ENCODE peak calls at places on chromosome 11, in seven cellular contexts. One of them, this sample, is unnamed.

GRCh38 chr11:70220920-70221319 is 17.8 kb downstream of the FADD start:
- DNase-seq in IMR-90: peak; percentile 35
- DNase-seq in neuronal stem cell: no peak
- DNase-seq in mesenchymal stem cell: no peak
- DNase-seq in H9: no peak
- DNase-seq in trophoblast cell: no peak
- DNase-seq in H1: no peak
- DNase-seq in this sample: peak; percentile 38

GRCh38 chr11:16749092-16749491 is 10.6 kb downstream of the C11orf58 start:
- DNase-seq in IMR-90: no peak
- DNase-seq in neuronal stem cell: no peak
- DNase-seq in mesenchymal stem cell: no peak
- DNase-seq in H9: no peak
- DNase-seq in trophoblast cell: no peak
- DNase-seq in H1: no peak
- DNase-seq in this sample: no peak

GRCh38 chr11:24375896-24376295 is 121.0 kb upstream of the LUZP2 start:
- DNase-seq in IMR-90: peak; percentile 20
- DNase-seq in neuronal stem cell: no peak
- DNase-seq in mesenchymal stem cell: peak; percentile 48
- DNase-seq in H9: no peak
- DNase-seq in trophoblast cell: no peak
- DNase-seq in H1: no peak
- DNase-seq in this sample: no peak

GRCh38 chr11:61163714-61164609 is 2.7 kb upstream of the VPS37C start:
- DNase-seq in IMR-90: no peak
- DNase-seq in neuronal stem cell: no peak
- DNase-seq in mesenchymal stem cell: no peak
- DNase-seq in H9: no peak
- DNase-seq in trophoblast cell: peak; percentile 34
- DNase-seq in H1: no peak
- DNase-seq in this sample: no peak

GRCh38 chr11:95149659-95150294 is 60.1 kb downstream of the ENDOD1 start:
- DNase-seq in IMR-90: no peak
- DNase-seq in neuronal stem cell: peak; percentile 79
- DNase-seq in mesenchymal stem cell: peak; percentile 45
- DNase-seq in H9: peak; percentile 68
- DNase-seq in trophoblast cell: no peak
- DNase-seq in H1: no peak
- DNase-seq in this sample: peak; percentile 88

GRCh38 chr11:12223771-12224536 is 113.6 kb downstream of the MICAL2 start:
- DNase-seq in IMR-90: peak; percentile 27
- DNase-seq in neuronal stem cell: no peak
- DNase-seq in mesenchymal stem cell: no peak
- DNase-seq in H9: no peak
- DNase-seq in trophoblast cell: peak; percentile 98
- DNase-seq in H1: no peak
- DNase-seq in this sample: no peak

GRCh38 chr11:113603277-113604059 is 102.6 kb downstream of the TMPRSS5 start:
- DNase-seq in IMR-90: no peak
- DNase-seq in neuronal stem cell: no peak
- DNase-seq in mesenchymal stem cell: no peak
- DNase-seq in H9: no peak
- DNase-seq in trophoblast cell: no peak
- DNase-seq in H1: no peak
- DNase-seq in this sample: no peak

GRCh38 chr11:2267871-2268825 is 2.2 kb downstream of the ASCL2 start:
- DNase-seq in IMR-90: no peak
- DNase-seq in neuronal stem cell: no peak
- DNase-seq in mesenchymal stem cell: no peak
- DNase-seq in H9: peak; percentile 42
- DNase-seq in trophoblast cell: peak; percentile 51
- DNase-seq in H1: no peak
- DNase-seq in this sample: no peak

GRCh38 chr11:131408011-131408640 is 37.7 kb downstream of the NTM start:
- DNase-seq in IMR-90: peak; percentile 28
- DNase-seq in neuronal stem cell: no peak
- DNase-seq in mesenchymal stem cell: peak; percentile 53
- DNase-seq in H9: peak; percentile 49
- DNase-seq in trophoblast cell: peak; percentile 94
- DNase-seq in H1: peak; percentile 23
- DNase-seq in this sample: peak; percentile 72

GRCh38 chr11:44527476-44527875 is 38.0 kb upstream of the CD82 start:
- DNase-seq in IMR-90: no peak
- DNase-seq in neuronal stem cell: no peak
- DNase-seq in mesenchymal stem cell: no peak
- DNase-seq in H9: no peak
- DNase-seq in trophoblast cell: no peak
- DNase-seq in H1: no peak
- DNase-seq in this sample: no peak

GRCh38 chr11:65524747-65525658 is at the start of gene SCYL1:
- DNase-seq in IMR-90: peak; percentile 79
- DNase-seq in neuronal stem cell: peak; percentile 80
- DNase-seq in mesenchymal stem cell: peak; percentile 74
- DNase-seq in H9: peak; percentile 78
- DNase-seq in trophoblast cell: peak; percentile 73
- DNase-seq in H1: no peak
- DNase-seq in this sample: peak; percentile 77

GRCh38 chr11:117419136-117419914 is 91.7 kb downstream of the CEP164 start:
- DNase-seq in IMR-90: peak; percentile 49
- DNase-seq in neuronal stem cell: no peak
- DNase-seq in mesenchymal stem cell: peak; percentile 19
- DNase-seq in H9: no peak
- DNase-seq in trophoblast cell: no peak
- DNase-seq in H1: no peak
- DNase-seq in this sample: no peak

GRCh38 chr11:81007046-81007445 is 1566.2 kb upstream of the TENM4 start:
- DNase-seq in IMR-90: peak; percentile 14
- DNase-seq in neuronal stem cell: no peak
- DNase-seq in mesenchymal stem cell: peak; percentile 54
- DNase-seq in H9: no peak
- DNase-seq in trophoblast cell: peak; percentile 10
- DNase-seq in H1: no peak
- DNase-seq in this sample: no peak

GRCh38 chr11:77267910-77268309 is 33.6 kb downstream of the GDPD4 start:
- DNase-seq in IMR-90: peak; percentile 97
- DNase-seq in neuronal stem cell: no peak
- DNase-seq in mesenchymal stem cell: peak; percentile 90
- DNase-seq in H9: no peak
- DNase-seq in trophoblast cell: peak; percentile 62
- DNase-seq in H1: no peak
- DNase-seq in this sample: no peak

GRCh38 chr11:103450241-103450640 is 341.0 kb downstream of the DYNC2H1 start:
- DNase-seq in IMR-90: peak; percentile 73
- DNase-seq in neuronal stem cell: no peak
- DNase-seq in mesenchymal stem cell: peak; percentile 25
- DNase-seq in H9: no peak
- DNase-seq in trophoblast cell: no peak
- DNase-seq in H1: no peak
- DNase-seq in this sample: no peak

GRCh38 chr11:3094223-3094824 is 37.1 kb upstream of the CARS1 start:
- DNase-seq in IMR-90: no peak
- DNase-seq in neuronal stem cell: no peak
- DNase-seq in mesenchymal stem cell: no peak
- DNase-seq in H9: no peak
- DNase-seq in trophoblast cell: no peak
- DNase-seq in H1: no peak
- DNase-seq in this sample: no peak

GRCh38 chr11:77503006-77503405 is 29.1 kb upstream of the PAK1 start:
- DNase-seq in IMR-90: peak; percentile 19
- DNase-seq in neuronal stem cell: no peak
- DNase-seq in mesenchymal stem cell: no peak
- DNase-seq in H9: no peak
- DNase-seq in trophoblast cell: no peak
- DNase-seq in H1: no peak
- DNase-seq in this sample: no peak

GRCh38 chr11:122721201-122721963 is 65.9 kb downstream of the UBASH3B start:
- DNase-seq in IMR-90: peak; percentile 65
- DNase-seq in neuronal stem cell: no peak
- DNase-seq in mesenchymal stem cell: peak; percentile 72
- DNase-seq in H9: no peak
- DNase-seq in trophoblast cell: no peak
- DNase-seq in H1: no peak
- DNase-seq in this sample: no peak

GRCh38 chr11:86740628-86741488 is 59.5 kb upstream of the PRSS23 start:
- DNase-seq in IMR-90: peak; percentile 98
- DNase-seq in neuronal stem cell: peak; percentile 49
- DNase-seq in mesenchymal stem cell: peak; percentile 96
- DNase-seq in H9: peak; percentile 74
- DNase-seq in trophoblast cell: peak; percentile 97
- DNase-seq in H1: peak; percentile 58
- DNase-seq in this sample: peak; percentile 98

GRCh38 chr11:70695086-70695960 is 297.0 kb downstream of the CTTN start:
- DNase-seq in IMR-90: peak; percentile 41
- DNase-seq in neuronal stem cell: no peak
- DNase-seq in mesenchymal stem cell: peak; percentile 74
- DNase-seq in H9: no peak
- DNase-seq in trophoblast cell: no peak
- DNase-seq in H1: no peak
- DNase-seq in this sample: no peak

GRCh38 chr11:24935059-24935458 is 438.2 kb downstream of the LUZP2 start:
- DNase-seq in IMR-90: peak; percentile 53
- DNase-seq in neuronal stem cell: no peak
- DNase-seq in mesenchymal stem cell: peak; percentile 43
- DNase-seq in H9: no peak
- DNase-seq in trophoblast cell: no peak
- DNase-seq in H1: no peak
- DNase-seq in this sample: peak; percentile 10

DNA sequence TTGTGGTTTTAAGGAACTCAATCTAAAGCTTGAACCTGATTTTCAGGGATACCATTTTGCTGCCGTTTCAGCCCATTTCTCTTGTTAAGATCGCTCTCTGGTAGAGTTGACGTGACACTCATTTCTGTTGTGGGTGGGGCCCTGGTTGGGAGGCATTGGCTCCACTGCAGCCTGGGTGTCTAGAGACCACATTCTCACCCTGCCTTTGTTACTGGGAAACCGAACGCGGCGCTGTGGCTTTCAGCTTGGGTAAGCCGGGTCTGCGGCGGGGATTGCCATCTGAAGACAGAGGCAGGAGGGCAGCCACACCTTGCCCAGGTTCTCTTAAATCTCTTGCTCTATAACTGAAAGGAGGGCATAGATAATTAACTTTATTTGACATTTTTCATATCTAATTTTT is 3.2 kb downstream of the EHF start:
- DNase-seq in IMR-90: no peak
- DNase-seq in neuronal stem cell: no peak
- DNase-seq in mesenchymal stem cell: no peak
- DNase-seq in H9: no peak
- DNase-seq in trophoblast cell: no peak
- DNase-seq in H1: no peak
- DNase-seq in this sample: no peak
- H3K4me1 ChIP-seq in IMR-90: peaks cover 3% of the 10 kb centered on the region
- H3K4me1 ChIP-seq in neuronal stem cell: no peaks in the 10 kb centered on the region
- H3K4me1 ChIP-seq in mesenchymal stem cell: peaks cover 2% of the 10 kb centered on the region
- H3K4me1 ChIP-seq in H9: no peaks in the 10 kb centered on the region
- H3K4me1 ChIP-seq in trophoblast cell: peaks cover 4% of the 10 kb centered on the region
- H3K4me1 ChIP-seq in H1: no peaks in the 10 kb centered on the region
- H3K4me1 ChIP-seq in this sample: peaks cover 8% of the 10 kb centered on the region

GRCh38 chr11:120350637-120351036 is 14.4 kb downstream of the ARHGEF12 start:
- DNase-seq in IMR-90: no peak
- DNase-seq in neuronal stem cell: no peak
- DNase-seq in mesenchymal stem cell: no peak
- DNase-seq in H9: no peak
- DNase-seq in trophoblast cell: no peak
- DNase-seq in H1: no peak
- DNase-seq in this sample: no peak
- H3K23ac ChIP-seq in IMR-90: no peak overlapping the region
- H3K23ac ChIP-seq in neuronal stem cell: no peak overlapping the region
- H3K23ac ChIP-seq in mesenchymal stem cell: no peak overlapping the region
- H3K23ac ChIP-seq in H9: no peak overlapping the region
- H3K23ac ChIP-seq in trophoblast cell: no peak overlapping the region
- H3K23ac ChIP-seq in H1: no peak overlapping the region
- H3K23ac ChIP-seq in this sample: no peak overlapping the region

DNA sequence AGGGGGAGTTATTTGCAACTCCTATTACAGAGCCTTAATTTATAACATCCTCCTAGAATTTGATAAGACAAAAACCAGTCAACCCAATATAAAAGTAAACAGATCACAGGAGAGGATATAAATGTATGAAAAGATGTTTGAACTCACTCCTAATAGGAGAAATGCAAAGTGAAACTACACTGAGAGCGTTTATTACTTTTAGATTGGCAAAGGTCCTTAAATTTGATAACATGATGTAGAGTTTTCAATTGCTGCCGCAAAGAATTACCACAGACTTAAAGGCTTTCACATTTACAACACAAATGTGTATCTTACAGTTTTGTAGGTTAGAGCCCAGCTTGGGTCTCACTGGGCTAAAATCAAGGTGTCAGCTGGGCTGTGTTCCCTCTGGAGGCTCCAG is 9.2 kb upstream of the POU2AF2 start:
- DNase-seq in IMR-90: peak; percentile 5
- DNase-seq in neuronal stem cell: no peak
- DNase-seq in mesenchymal stem cell: no peak
- DNase-seq in H9: no peak
- DNase-seq in trophoblast cell: no peak
- DNase-seq in H1: no peak
- DNase-seq in this sample: no peak
- H2BK5ac ChIP-seq in IMR-90: no peak overlapping the region
- H2BK5ac ChIP-seq in neuronal stem cell: no peak overlapping the region
- H2BK5ac ChIP-seq in mesenchymal stem cell: no peak overlapping the region
- H2BK5ac ChIP-seq in H9: no peak overlapping the region
- H2BK5ac ChIP-seq in trophoblast cell: no peak overlapping the region
- H2BK5ac ChIP-seq in H1: no peak overlapping the region
- H2BK5ac ChIP-seq in this sample: no peak overlapping the region

GRCh38 chr11:19775622-19776021 is 63.0 kb downstream of the NAV2 start:
- DNase-seq in IMR-90: no peak
- DNase-seq in neuronal stem cell: no peak
- DNase-seq in mesenchymal stem cell: no peak
- DNase-seq in H9: no peak
- DNase-seq in trophoblast cell: no peak
- DNase-seq in H1: no peak
- DNase-seq in this sample: no peak

GRCh38 chr11:19772480-19772879 is 59.8 kb downstream of the NAV2 start:
- DNase-seq in IMR-90: no peak
- DNase-seq in neuronal stem cell: no peak
- DNase-seq in mesenchymal stem cell: no peak
- DNase-seq in H9: peak; percentile 84
- DNase-seq in trophoblast cell: no peak
- DNase-seq in H1: peak; percentile 89
- DNase-seq in this sample: peak; percentile 66

GRCh38 chr11:19774817-19775600 is 62.4 kb downstream of the NAV2 start:
- DNase-seq in IMR-90: peak; percentile 7
- DNase-seq in neuronal stem cell: no peak
- DNase-seq in mesenchymal stem cell: no peak
- DNase-seq in H9: no peak
- DNase-seq in trophoblast cell: no peak
- DNase-seq in H1: no peak
- DNase-seq in this sample: no peak

GRCh38 chr11:19777032-19777341 is 64.3 kb downstream of the NAV2 start:
- DNase-seq in IMR-90: no peak
- DNase-seq in neuronal stem cell: no peak
- DNase-seq in mesenchymal stem cell: no peak
- DNase-seq in H9: peak; percentile 42
- DNase-seq in trophoblast cell: no peak
- DNase-seq in H1: no peak
- DNase-seq in this sample: no peak

DNA sequence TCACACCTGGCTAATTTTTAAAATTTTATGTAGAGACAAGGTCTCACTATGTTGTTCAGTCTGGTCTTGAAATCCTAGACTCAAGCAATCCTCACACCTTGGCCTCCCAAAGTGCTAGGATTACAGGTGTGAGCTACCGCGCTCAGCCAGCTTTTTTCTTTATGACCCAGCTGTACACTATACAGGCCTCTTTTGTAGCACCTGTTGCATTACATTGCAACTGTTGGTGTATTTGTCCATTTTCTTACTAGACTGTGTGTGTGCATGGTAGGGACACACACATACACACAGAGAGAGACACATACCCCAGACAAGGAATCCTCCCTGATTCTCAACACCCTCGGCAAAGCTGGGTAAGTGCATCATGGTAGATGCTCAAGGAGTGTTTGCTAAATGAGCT is 61.7 kb downstream of the NAV2 start:
- DNase-seq in IMR-90: no peak
- DNase-seq in neuronal stem cell: no peak
- DNase-seq in mesenchymal stem cell: no peak
- DNase-seq in H9: no peak
- DNase-seq in trophoblast cell: no peak
- DNase-seq in H1: no peak
- DNase-seq in this sample: no peak
- H3K4me1 ChIP-seq in IMR-90: peaks cover 6% of the 10 kb centered on the region
- H3K4me1 ChIP-seq in neuronal stem cell: peaks cover 52% of the 10 kb centered on the region
- H3K4me1 ChIP-seq in mesenchymal stem cell: peaks cover 13% of the 10 kb centered on the region
- H3K4me1 ChIP-seq in H9: peaks cover 28% of the 10 kb centered on the region
- H3K4me1 ChIP-seq in trophoblast cell: peaks cover 8% of the 10 kb centered on the region
- H3K4me1 ChIP-seq in H1: peaks cover 21% of the 10 kb centered on the region
- H3K4me1 ChIP-seq in this sample: peaks cover 9% of the 10 kb centered on the region

This sample was measured in mesendoderm.